ENCODE peak calls at places on chromosomes 16 and 17, in seven cellular contexts. L, Q, P, E, R, T and I are unnamed samples. For H3K36me3, the result is how much of the 10 kb centered on the place peaks cover.

GRCh38 chr17:64732336-64733006 is 70.4 kb upstream of the SMURF2 start:
- DNase-seq in T (peak), E (peak), P (peak), Q (no peak), L (peak), R (peak), I (no peak)

GRCh38 chr16:13414154-13414553 is 505.8 kb upstream of the ERCC4 start:
- DNase-seq in E (no peak), R (no peak), T (no peak), P (no peak), L (no peak), Q (no peak), I (no peak)

GRCh38 chr17:6699997-6700947 is 12.9 kb downstream of the SLC13A5 start:
- DNase-seq in P (no peak), T (no peak), R (no peak), E (no peak), Q (peak), L (no peak), I (no peak)

GRCh38 chr17:31900877-31901276 is 631 bp downstream of the UTP6 start:
- DNase-seq in T (peak), R (no peak), E (no peak), Q (peak), L (peak), P (no peak), I (no peak)

GRCh38 chr17:81926451-81927144 is 937 bp downstream of the MAFG start:
- DNase-seq in R (peak), L (peak), E (peak), P (peak), Q (peak), T (peak), I (peak)

GRCh38 chr17:50145532-50146229 is 4.8 kb downstream of the PPP1R9B start:
- DNase-seq in T (no peak), Q (no peak), R (no peak), P (no peak), L (no peak), E (no peak), I (no peak)

GRCh38 chr17:57043276-57043675 is 41.8 kb upstream of the AKAP1 start:
- DNase-seq in L (no peak), T (no peak), R (no peak), P (no peak), Q (no peak), E (no peak), I (no peak)

GRCh38 chr17:80519091-80519781 is 25.4 kb upstream of the RPTOR start:
- DNase-seq in E (no peak), Q (no peak), L (no peak), P (no peak), R (no peak), T (no peak), I (no peak)

GRCh38 chr17:75289832-75290337 is 652 bp upstream of the SLC25A19 start:
- DNase-seq in E (peak), R (peak), L (peak), P (no peak), Q (peak), T (peak), I (no peak)

GRCh38 chr17:48624544-48625501 is 1.3 kb downstream of the HOXB9 start:
- DNase-seq in L (no peak), Q (no peak), P (no peak), E (no peak), R (no peak), T (no peak), I (no peak)

GRCh38 chr17:6811520-6811919 is 20.0 kb downstream of the TEKT1 start:
- DNase-seq in T (no peak), Q (no peak), P (no peak), E (no peak), R (no peak), L (no peak), I (no peak)

GRCh38 chr16:83878838-83879237 is 20.1 kb upstream of the MLYCD start:
- DNase-seq in T (peak), L (peak), Q (peak), P (peak), R (no peak), E (no peak), I (no peak)

GRCh38 chr16:67055712-67056487 is 27.0 kb downstream of the CBFB start:
- DNase-seq in L (peak), T (peak), R (no peak), Q (peak), P (peak), E (no peak), I (no peak)

GRCh38 chr16:27598921-27599565 is 49.1 kb downstream of the KATNIP start:
- DNase-seq in Q (no peak), R (no peak), P (no peak), L (no peak), T (no peak), E (no peak), I (no peak)

GRCh38 chr16:58481931-58482330 is 18.0 kb upstream of the NDRG4 start:
- DNase-seq in L (no peak), T (no peak), E (no peak), P (no peak), R (no peak), Q (no peak), I (no peak)

GRCh38 chr17:38761612-38762011 is 9.1 kb downstream of the PSMB3 start:
- DNase-seq in P (no peak), R (no peak), T (peak), L (peak), Q (no peak), E (no peak), I (no peak)

GRCh38 chr17:1709403-1709891 is 730 bp downstream of the TLCD2 start:
- DNase-seq in T (no peak), L (peak), P (no peak), R (peak), Q (peak), E (peak), I (no peak)
- H3K4me3 ChIP-seq in T (peak), L (peak), P (no peak), R (peak), Q (peak), E (peak), I (no peak)

GRCh38 chr16:3670711-3671110 is 16.2 kb downstream of the DNASE1 start:
- DNase-seq in R (no peak), L (no peak), P (no peak), Q (no peak), T (no peak), E (no peak), I (no peak)
- H3K36me3 ChIP-seq in R (under half), L (under half), P (under half), Q (under half), T (under half), E (under half), I (under half)

GRCh38 chr16:86509759-86510464 is 415 bp upstream of the FOXF1 start:
- DNase-seq in Q (no peak), T (peak), L (peak), E (peak), P (peak), R (peak), I (no peak)

GRCh38 chr16:86511317-86512161 is 1.2 kb downstream of the FOXF1 start:
- DNase-seq in R (no peak), P (no peak), T (peak), Q (no peak), E (no peak), L (no peak), I (no peak)

GRCh38 chr16:86512301-86512859 is 2.1 kb downstream of the FOXF1 start:
- DNase-seq in R (no peak), Q (no peak), P (no peak), L (no peak), T (peak), E (no peak), I (no peak)

GRCh38 chr16:86508947-86509758 is 1.2 kb upstream of the FOXF1 start:
- DNase-seq in R (peak), L (peak), E (no peak), Q (peak), T (peak), P (peak), I (no peak)

GRCh38 chr16:86510465-86511261 is at the start of gene FOXF1:
- DNase-seq in L (peak), E (no peak), Q (no peak), P (no peak), T (peak), R (no peak), I (no peak)
- H3K4me3 ChIP-seq in L (peak), E (peak), Q (peak), P (peak), T (peak), R (peak), I (no peak)

GRCh38 chr16:69432069-69432468 is 7.7 kb downstream of the CYB5B start:
- DNase-seq in L (no peak), Q (no peak), P (no peak), R (no peak), T (no peak), E (no peak), I (no peak)
- H3K36me3 ChIP-seq in L (under half), Q (under half), P (half or more), R (under half), T (under half), E (under half), I (under half)

GRCh38 chr16:68238029-68238345 is 2.1 kb upstream of the ESRP2 start:
- DNase-seq in P (no peak), R (no peak), T (no peak), L (no peak), E (no peak), Q (no peak), I (no peak)

GRCh38 chr16:68235105-68235881 is 634 bp downstream of the ESRP2 start:
- DNase-seq in E (peak), T (no peak), R (peak), Q (peak), L (no peak), P (no peak), I (no peak)

GRCh38 chr16:68235882-68236803 is at the start of gene ESRP2:
- DNase-seq in P (no peak), E (peak), T (no peak), R (peak), Q (peak), L (no peak), I (no peak)

GRCh38 chr16:68237243-68238028 is 1.5 kb upstream of the ESRP2 start:
- DNase-seq in T (peak), R (peak), Q (peak), P (peak), E (peak), L (peak), I (peak)

DNA sequence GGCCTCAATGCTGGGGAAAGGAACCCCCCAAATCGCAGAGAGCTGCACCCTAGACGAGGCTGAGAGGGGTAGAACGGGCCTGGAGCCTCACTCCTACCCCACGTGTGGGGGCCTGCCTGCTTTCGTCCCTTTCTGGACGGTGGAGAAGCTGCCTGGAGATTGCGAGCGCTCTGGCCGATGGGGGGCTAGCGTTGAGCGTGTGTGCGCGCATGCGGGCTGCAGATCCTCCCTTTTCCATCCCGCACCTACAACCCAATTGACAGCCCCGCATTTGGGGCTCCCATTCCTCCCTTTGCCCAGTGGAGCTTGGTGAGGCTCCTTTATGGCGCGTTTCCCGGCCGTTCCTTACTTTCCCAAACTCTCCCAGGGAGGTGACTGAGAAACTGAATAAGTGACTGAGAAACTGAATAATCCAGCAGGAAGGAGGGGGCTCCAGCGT is 896 bp upstream of the ESRP2 start:
- DNase-seq in L (no peak), R (no peak), P (no peak), T (no peak), E (peak), Q (peak), I (no peak)
- H3K4me3 ChIP-seq in L (peak), R (peak), P (peak), T (peak), E (peak), Q (no peak), I (peak)

GRCh38 chr16:2173366-2173765 is 17.8 kb downstream of the TRAF7 start:
- DNase-seq in P (no peak), Q (no peak), E (no peak), T (no peak), L (no peak), R (no peak), I (no peak)

GRCh38 chr16:2170080-2170479 is 14.5 kb downstream of the TRAF7 start:
- DNase-seq in P (no peak), E (no peak), R (no peak), L (no peak), T (no peak), Q (no peak), I (no peak)

GRCh38 chr16:2170587-2171435 is 15.2 kb downstream of the TRAF7 start:
- DNase-seq in P (no peak), R (no peak), Q (no peak), T (no peak), L (no peak), E (no peak), I (no peak)

GRCh38 chr16:2172688-2173335 is 17.2 kb downstream of the TRAF7 start:
- DNase-seq in E (no peak), R (no peak), Q (no peak), L (no peak), T (no peak), P (no peak), I (no peak)

GRCh38 chr16:2171601-2172178 is 16.1 kb downstream of the TRAF7 start:
- DNase-seq in R (no peak), P (no peak), T (no peak), Q (peak), E (no peak), L (no peak), I (no peak)
- H3K36me3 ChIP-seq in R (under half), P (half or more), T (half or more), Q (under half), E (under half), L (under half), I (half or more)